ENCODE peak calls at places on chromosomes 3 and 15, in eight cellular contexts. One of them, this sample, is unnamed.

GRCh38 chr15:33194237-33194636 is 277 bp downstream of the FMN1 start:
- DNase-seq in activated B cell treated with CpG ODN at 0.5 μM for 24 hours: peak; percentile 17
- DNase-seq in T47D: no peak
- DNase-seq in psoas muscle: no peak
- DNase-seq in EH: no peak
- DNase-seq in occipital lobe: no peak
- DNase-seq in activated T-helper 1 cell treated with anti-CD3 and anti-CD28 coated beads, Interleukin-2, amount 50 U/mL, for 16 hours: no peak
- DNase-seq in left colon: no peak
- DNase-seq in this sample: no peak

GRCh38 chr3:312170-312569 is 115.6 kb downstream of the CHL1 start:
- DNase-seq in EH: no peak
- DNase-seq in T47D: no peak
- DNase-seq in left colon: no peak
- DNase-seq in activated T-helper 1 cell treated with anti-CD3 and anti-CD28 coated beads, Interleukin-2, amount 50 U/mL, for 16 hours: no peak
- DNase-seq in psoas muscle: no peak
- DNase-seq in activated B cell treated with CpG ODN at 0.5 μM for 24 hours: no peak
- DNase-seq in occipital lobe: no peak
- DNase-seq in this sample: no peak

GRCh38 chr3:159804726-159805410 is 183.8 kb upstream of the IL12A start:
- DNase-seq in psoas muscle: peak; percentile 43
- DNase-seq in T47D: peak; percentile 95
- DNase-seq in occipital lobe: peak; percentile 69
- DNase-seq in left colon: peak; percentile 57
- DNase-seq in EH: peak; percentile 89
- DNase-seq in activated B cell treated with CpG ODN at 0.5 μM for 24 hours: no peak
- DNase-seq in activated T-helper 1 cell treated with anti-CD3 and anti-CD28 coated beads, Interleukin-2, amount 50 U/mL, for 16 hours: no peak
- DNase-seq in this sample: peak; percentile 59

GRCh38 chr3:62688050-62688449 is 187.2 kb downstream of the CADPS start:
- DNase-seq in left colon: no peak
- DNase-seq in occipital lobe: no peak
- DNase-seq in T47D: peak; percentile 4
- DNase-seq in activated T-helper 1 cell treated with anti-CD3 and anti-CD28 coated beads, Interleukin-2, amount 50 U/mL, for 16 hours: no peak
- DNase-seq in activated B cell treated with CpG ODN at 0.5 μM for 24 hours: no peak
- DNase-seq in EH: peak; percentile 61
- DNase-seq in psoas muscle: no peak
- DNase-seq in this sample: no peak

GRCh38 chr15:42131826-42132806 is 24.3 kb downstream of the PLA2G4F start:
- DNase-seq in left colon: no peak
- DNase-seq in activated T-helper 1 cell treated with anti-CD3 and anti-CD28 coated beads, Interleukin-2, amount 50 U/mL, for 16 hours: no peak
- DNase-seq in activated B cell treated with CpG ODN at 0.5 μM for 24 hours: no peak
- DNase-seq in psoas muscle: no peak
- DNase-seq in occipital lobe: no peak
- DNase-seq in T47D: no peak
- DNase-seq in EH: peak; percentile 19
- DNase-seq in this sample: no peak

GRCh38 chr3:33315826-33316225 is 38.6 kb downstream of the FBXL2 start:
- DNase-seq in left colon: no peak
- DNase-seq in psoas muscle: no peak
- DNase-seq in activated B cell treated with CpG ODN at 0.5 μM for 24 hours: no peak
- DNase-seq in EH: peak; percentile 70
- DNase-seq in occipital lobe: no peak
- DNase-seq in T47D: no peak
- DNase-seq in activated T-helper 1 cell treated with anti-CD3 and anti-CD28 coated beads, Interleukin-2, amount 50 U/mL, for 16 hours: no peak
- DNase-seq in this sample: no peak

GRCh38 chr15:75695206-75695605 is 17.4 kb downstream of the CSPG4 start:
- DNase-seq in left colon: no peak
- DNase-seq in EH: no peak
- DNase-seq in activated B cell treated with CpG ODN at 0.5 μM for 24 hours: no peak
- DNase-seq in activated T-helper 1 cell treated with anti-CD3 and anti-CD28 coated beads, Interleukin-2, amount 50 U/mL, for 16 hours: no peak
- DNase-seq in psoas muscle: no peak
- DNase-seq in occipital lobe: no peak
- DNase-seq in T47D: no peak
- DNase-seq in this sample: no peak

GRCh38 chr15:52438047-52438446 is 90.6 kb downstream of the MYO5A start:
- DNase-seq in activated T-helper 1 cell treated with anti-CD3 and anti-CD28 coated beads, Interleukin-2, amount 50 U/mL, for 16 hours: no peak
- DNase-seq in T47D: no peak
- DNase-seq in left colon: no peak
- DNase-seq in activated B cell treated with CpG ODN at 0.5 μM for 24 hours: no peak
- DNase-seq in EH: no peak
- DNase-seq in occipital lobe: no peak
- DNase-seq in psoas muscle: no peak
- DNase-seq in this sample: no peak

GRCh38 chr3:41684802-41685740 is 276.8 kb downstream of the ULK4 start:
- DNase-seq in activated T-helper 1 cell treated with anti-CD3 and anti-CD28 coated beads, Interleukin-2, amount 50 U/mL, for 16 hours: no peak
- DNase-seq in left colon: no peak
- DNase-seq in psoas muscle: no peak
- DNase-seq in EH: peak; percentile 42
- DNase-seq in activated B cell treated with CpG ODN at 0.5 μM for 24 hours: no peak
- DNase-seq in T47D: peak; percentile 30
- DNase-seq in occipital lobe: no peak
- DNase-seq in this sample: no peak

GRCh38 chr3:155024006-155024638 is 56.0 kb upstream of the MME start:
- DNase-seq in activated B cell treated with CpG ODN at 0.5 μM for 24 hours: no peak
- DNase-seq in left colon: no peak
- DNase-seq in EH: peak; percentile 89
- DNase-seq in T47D: no peak
- DNase-seq in psoas muscle: no peak
- DNase-seq in activated T-helper 1 cell treated with anti-CD3 and anti-CD28 coated beads, Interleukin-2, amount 50 U/mL, for 16 hours: no peak
- DNase-seq in occipital lobe: no peak
- DNase-seq in this sample: no peak

GRCh38 chr3:171644681-171645080 is 165.6 kb downstream of the PLD1 start:
- DNase-seq in occipital lobe: no peak
- DNase-seq in activated T-helper 1 cell treated with anti-CD3 and anti-CD28 coated beads, Interleukin-2, amount 50 U/mL, for 16 hours: no peak
- DNase-seq in EH: no peak
- DNase-seq in left colon: no peak
- DNase-seq in psoas muscle: no peak
- DNase-seq in activated B cell treated with CpG ODN at 0.5 μM for 24 hours: no peak
- DNase-seq in T47D: no peak
- DNase-seq in this sample: no peak

This sample was measured in NCI-H446 treated with DMSO at 0.1 percent for 48 hours.